ENCODE peak calls at places on chromosomes 11 and 22, in six cellular contexts. Z is C1 segment of cervical spinal cord, V is EH, X is nephron progenitor cell, L is HEK293T, A is amniotic stem cell. T is an unnamed sample.

GRCh38 chr22:35114296-35114980 is 48.5 kb downstream of the ISX start:
- DNase-seq in X (no peak), L (no peak), V (no peak), Z (no peak), A (no peak), T (no peak)

GRCh38 chr11:109865558-109866186 is 227.5 kb upstream of the ZC3H12C start:
- DNase-seq in V (no peak), L (no peak), X (no peak), Z (peak), A (no peak), T (no peak)

GRCh38 chr22:30922151-30922611 is 46.4 kb downstream of the MORC2 start:
- DNase-seq in Z (peak), A (no peak), X (no peak), L (no peak), V (peak), T (peak)

GRCh38 chr11:25211635-25212251 is 714.9 kb downstream of the LUZP2 start:
- DNase-seq in Z (no peak), L (no peak), X (no peak), A (no peak), V (no peak), T (no peak)

GRCh38 chr11:70068345-70068744 is 9.8 kb upstream of the ANO1 start:
- DNase-seq in X (no peak), L (no peak), A (no peak), V (no peak), Z (no peak), T (no peak)

GRCh38 chr11:69471329-69472052 is 10.0 kb upstream of the LINC01488 start:
- DNase-seq in X (peak), Z (no peak), V (peak), L (no peak), A (no peak), T (no peak)

GRCh38 chr11:13970986-13971385 is 8.5 kb downstream of the SPON1 start:
- DNase-seq in L (no peak), V (peak), Z (peak), A (no peak), X (no peak), T (no peak)

GRCh38 chr11:84628871-84629625 is 998.1 kb downstream of the DLG2 start:
- DNase-seq in X (no peak), V (no peak), L (no peak), Z (peak), A (no peak), T (no peak)

GRCh38 chr22:40728731-40729189 is 49.5 kb downstream of the MCHR1 start:
- DNase-seq in L (no peak), A (no peak), V (peak), X (no peak), Z (no peak), T (peak)

GRCh38 chr11:102760355-102761035 is 19.9 kb downstream of the MMP10 start:
- DNase-seq in L (no peak), A (peak), X (no peak), V (peak), Z (no peak), T (no peak)

GRCh38 chr11:88398372-88399140 is 61.0 kb upstream of the CTSC start:
- DNase-seq in A (no peak), V (peak), L (no peak), Z (no peak), X (no peak), T (no peak)

GRCh38 chr11:65695459-65696241 is 16.4 kb upstream of the KAT5 start:
- DNase-seq in L (no peak), Z (no peak), X (no peak), A (no peak), V (no peak), T (no peak)

T was measured in CD8-positive, alpha-beta memory T cell.